ENCODE peak calls at places on chromosomes 13 and 19, in nine cellular contexts. Q is NCI-H460; F is left colon; K is HT1080; N is A172; Y is neuronal stem cell; L is GM03348; R is head of caudate nucleus; J is activated CD4-positive, alpha-beta T cell treated with anti-CD3 and anti-CD28 coated beads for 36 hours. Z is an unnamed sample.

GRCh38 chr13:109427695-109428094 is 358.7 kb downstream of the IRS2 start:
- DNase-seq in Q (no peak), F (no peak), K (no peak), N (no peak), Y (no peak), L (no peak), R (no peak), J (no peak), Z (no peak)

GRCh38 chr13:22789916-22790315 is 390.9 kb upstream of the SGCG start:
- DNase-seq in Q (no peak), F (no peak), K (no peak), N (no peak), Y (no peak), L (no peak), R (no peak), J (no peak), Z (no peak)

GRCh38 chr13:42612021-42612765 is 38.2 kb downstream of the TNFSF11 start:
- DNase-seq in Q (no peak), F (no peak), K (peak), N (peak), Y (no peak), L (no peak), R (no peak), J (no peak), Z (no peak)

GRCh38 chr13:32894589-32895001 is 121.6 kb upstream of the KL start:
- DNase-seq in Q (no peak), F (no peak), K (peak), N (no peak), Y (no peak), L (peak), R (no peak), J (no peak), Z (no peak)

GRCh38 chr13:95643471-95643813 is 1.1 kb downstream of the DZIP1 start:
- DNase-seq in Q (no peak), F (no peak), K (peak), N (peak), Y (peak), L (no peak), R (no peak), J (no peak), Z (peak)

GRCh38 chr13:38763446-38764381 is 76.8 kb downstream of the FREM2 start:
- DNase-seq in Q (peak), F (no peak), K (peak), N (peak), Y (peak), L (peak), R (peak), J (peak), Z (peak)

GRCh38 chr19:49347835-49348234 is 12.6 kb downstream of the CD37 start:
- DNase-seq in Q (peak), F (no peak), K (peak), N (peak), Y (no peak), L (peak), R (peak), J (peak), Z (peak)

GRCh38 chr19:30562981-30563380 is 190.8 kb downstream of the ZNF536 start:
- DNase-seq in Q (no peak), F (no peak), K (no peak), N (no peak), Y (no peak), L (no peak), R (no peak), J (no peak), Z (no peak)

GRCh38 chr13:24744247-24744646 is 19.7 kb upstream of the RNF17 start:
- DNase-seq in Q (no peak), F (no peak), K (no peak), N (no peak), Y (no peak), L (no peak), R (no peak), J (no peak), Z (no peak)

GRCh38 chr13:59487883-59488282 is 675.8 kb downstream of the DIAPH3 start:
- DNase-seq in Q (no peak), F (no peak), K (no peak), N (no peak), Y (no peak), L (no peak), R (no peak), J (no peak), Z (no peak)

GRCh38 chr13:42101821-42102580 is 53.6 kb downstream of the DGKH start:
- DNase-seq in Q (no peak), F (no peak), K (peak), N (no peak), Y (no peak), L (no peak), R (no peak), J (no peak), Z (no peak)

GRCh38 chr13:101706651-101707050 is 254.2 kb downstream of the ITGBL1 start:
- DNase-seq in Q (peak), F (no peak), K (peak), N (peak), Y (no peak), L (peak), R (no peak), J (peak), Z (no peak)

GRCh38 chr19:17718988-17719711 is at the start of gene MAP1S:
- DNase-seq in Q (peak), F (peak), K (peak), N (peak), Y (peak), L (peak), R (peak), J (peak), Z (peak)

GRCh38 chr13:21949818-21950429 is 279.1 kb downstream of the FGF9 start:
- DNase-seq in Q (no peak), F (no peak), K (no peak), N (no peak), Y (no peak), L (no peak), R (no peak), J (no peak), Z (no peak)

Z was measured in HAP-1.